ENCODE peak calls at places on chromosomes 5 and 9, in four cellular contexts. J is SHP77; U is stimulated activated CD4-positive, alpha-beta T cell treated with anti-CD3 and anti-CD28 coated beads, Interleukin-15, amount 100 ng/mL, for 24 hours; R is coronary artery. G is an unnamed sample.

GRCh38 chr5:66255702-66256101 is 111.6 kb downstream of the SREK1 start:
- DNase-seq in J (no peak), R (no peak), U (no peak), G (no peak)

GRCh38 chr5:120808135-120808534 is 344.0 kb downstream of the PRR16 start:
- DNase-seq in J (no peak), U (no peak), R (no peak), G (no peak)

GRCh38 chr9:110555971-110556370 is 23.6 kb downstream of the SVEP1 start:
- DNase-seq in U (no peak), R (peak), J (no peak), G (no peak)

GRCh38 chr5:76325876-76326491 is 77.1 kb upstream of the IQGAP2 start:
- DNase-seq in J (no peak), U (peak), R (no peak), G (no peak)

GRCh38 chr9:5869315-5870019 is 21.2 kb upstream of the MLANA start:
- DNase-seq in R (no peak), U (peak), J (peak), G (no peak)

GRCh38 chr5:90802695-90803317 is 244.2 kb downstream of the ADGRV1 start:
- DNase-seq in U (peak), R (no peak), J (peak), G (no peak)

GRCh38 chr5:125550237-125550636 is 803.8 kb upstream of the ZNF608 start:
- DNase-seq in R (no peak), J (no peak), U (no peak), G (no peak)

GRCh38 chr5:96175090-96175489 is 213.4 kb upstream of the ELL2 start:
- DNase-seq in J (no peak), R (no peak), U (no peak), G (no peak)

GRCh38 chr9:27160636-27161035 is 51.6 kb downstream of the TEK start:
- DNase-seq in J (no peak), U (no peak), R (no peak), G (no peak)

GRCh38 chr5:535781-536698 is 11.8 kb upstream of the SLC9A3 start:
- DNase-seq in J (peak), R (no peak), U (no peak), G (no peak)

GRCh38 chr5:156366536-156366935 is 39.6 kb downstream of the SGCD start:
- DNase-seq in J (no peak), U (no peak), R (no peak), G (no peak)

GRCh38 chr5:56625577-56625976 is 189.8 kb upstream of the MAP3K1 start:
- DNase-seq in J (no peak), U (no peak), R (no peak), G (no peak)

GRCh38 chr9:135890896-135891631 is 16.3 kb downstream of the CAMSAP1 start:
- DNase-seq in R (peak), J (no peak), U (no peak), G (no peak)

GRCh38 chr5:74070766-74071165 is 444.8 kb downstream of the ARHGEF28 start:
- DNase-seq in R (no peak), J (no peak), U (no peak), G (no peak)

GRCh38 chr9:92669527-92669889 is 423 bp downstream of the IPPK start:
- DNase-seq in R (no peak), J (peak), U (peak), G (no peak)

GRCh38 chr5:82494942-82495341 is 216.8 kb upstream of the RPS23 start:
- DNase-seq in R (no peak), J (no peak), U (no peak), G (no peak)

GRCh38 chr5:33743089-33743488 is 148.7 kb downstream of the ADAMTS12 start:
- DNase-seq in J (no peak), R (no peak), U (no peak), G (no peak)

GRCh38 chr9:86281577-86282076 is 711 bp downstream of the ISCA1 start:
- DNase-seq in U (no peak), R (no peak), J (peak), G (no peak)

GRCh38 chr9:88370346-88370745 is 17.9 kb upstream of the SPIN1 start:
- DNase-seq in J (no peak), U (no peak), R (no peak), G (no peak)

GRCh38 chr9:88922091-88922490 is 69.2 kb upstream of the S1PR3 start:
- DNase-seq in J (no peak), U (peak), R (no peak), G (no peak)

GRCh38 chr9:8802242-8802641 is 1002.7 kb upstream of the DMAC1 start:
- DNase-seq in R (no peak), U (no peak), J (no peak), G (no peak)

GRCh38 chr5:11509793-11510192 is 394.5 kb downstream of the CTNND2 start:
- DNase-seq in J (no peak), U (no peak), R (no peak), G (no peak)

GRCh38 chr9:126956929-126957686 is 42.5 kb downstream of the RALGPS1 start:
- DNase-seq in J (no peak), U (no peak), R (no peak), G (peak)

GRCh38 chr5:105812356-105812755 is 1858.4 kb downstream of the EFNA5 start:
- DNase-seq in R (no peak), J (no peak), U (no peak), G (no peak)